ENCODE peak calls at places on chromosome 2, in seven cellular contexts. One of them, this sample, is unnamed.

GRCh38 chr2:68203587-68203986 is 45.9 kb downstream of the PNO1 start:
- DNase-seq in thyroid gland: no peak
- DNase-seq in stimulated activated naive CD8-positive, alpha-beta T cell treated with anti-CD3 and anti-CD28 coated beads, Interleukin-15, Interleukin-2, amounts not matched to agents 100 U/mL and 50 U/mL, for 24 hours: no peak
- DNase-seq in HepG2: no peak
- DNase-seq in uterus: no peak
- DNase-seq in KG1: no peak
- DNase-seq in HFFc6: no peak
- DNase-seq in this sample: no peak

GRCh38 chr2:177147093-177147694 is 65.4 kb upstream of the HNRNPA3 start:
- DNase-seq in thyroid gland: no peak
- DNase-seq in stimulated activated naive CD8-positive, alpha-beta T cell treated with anti-CD3 and anti-CD28 coated beads, Interleukin-15, Interleukin-2, amounts not matched to agents 100 U/mL and 50 U/mL, for 24 hours: no peak
- DNase-seq in HepG2: peak; percentile 55
- DNase-seq in uterus: peak; percentile 44
- DNase-seq in KG1: no peak
- DNase-seq in HFFc6: peak; percentile 65
- DNase-seq in this sample: no peak

GRCh38 chr2:111072220-111072871 is 48.4 kb upstream of the BCL2L11 start:
- DNase-seq in thyroid gland: no peak
- DNase-seq in stimulated activated naive CD8-positive, alpha-beta T cell treated with anti-CD3 and anti-CD28 coated beads, Interleukin-15, Interleukin-2, amounts not matched to agents 100 U/mL and 50 U/mL, for 24 hours: no peak
- DNase-seq in HepG2: no peak
- DNase-seq in uterus: no peak
- DNase-seq in KG1: no peak
- DNase-seq in HFFc6: peak; percentile 67
- DNase-seq in this sample: no peak

GRCh38 chr2:1742680-1743395 is 1.5 kb downstream of the PXDN start:
- DNase-seq in thyroid gland: peak; percentile 78
- DNase-seq in stimulated activated naive CD8-positive, alpha-beta T cell treated with anti-CD3 and anti-CD28 coated beads, Interleukin-15, Interleukin-2, amounts not matched to agents 100 U/mL and 50 U/mL, for 24 hours: peak; percentile 26
- DNase-seq in HepG2: no peak
- DNase-seq in uterus: peak; percentile 90
- DNase-seq in KG1: no peak
- DNase-seq in HFFc6: peak; percentile 92
- DNase-seq in this sample: peak; percentile 77

GRCh38 chr2:74583504-74583903 is 29.0 kb downstream of the DOK1 start:
- DNase-seq in thyroid gland: no peak
- DNase-seq in stimulated activated naive CD8-positive, alpha-beta T cell treated with anti-CD3 and anti-CD28 coated beads, Interleukin-15, Interleukin-2, amounts not matched to agents 100 U/mL and 50 U/mL, for 24 hours: no peak
- DNase-seq in HepG2: peak; percentile 80
- DNase-seq in uterus: no peak
- DNase-seq in KG1: no peak
- DNase-seq in HFFc6: peak; percentile 57
- DNase-seq in this sample: no peak

GRCh38 chr2:241763551-241764271 is 12.9 kb upstream of the GAL3ST2 start:
- DNase-seq in thyroid gland: no peak
- DNase-seq in stimulated activated naive CD8-positive, alpha-beta T cell treated with anti-CD3 and anti-CD28 coated beads, Interleukin-15, Interleukin-2, amounts not matched to agents 100 U/mL and 50 U/mL, for 24 hours: no peak
- DNase-seq in HepG2: no peak
- DNase-seq in uterus: no peak
- DNase-seq in KG1: no peak
- DNase-seq in HFFc6: no peak
- DNase-seq in this sample: no peak

GRCh38 chr2:66446178-66446860 is 11.4 kb downstream of the MEIS1 start:
- DNase-seq in thyroid gland: no peak
- DNase-seq in stimulated activated naive CD8-positive, alpha-beta T cell treated with anti-CD3 and anti-CD28 coated beads, Interleukin-15, Interleukin-2, amounts not matched to agents 100 U/mL and 50 U/mL, for 24 hours: no peak
- DNase-seq in HepG2: no peak
- DNase-seq in uterus: peak; percentile 63
- DNase-seq in KG1: peak; percentile 66
- DNase-seq in HFFc6: peak; percentile 42
- DNase-seq in this sample: peak; percentile 52

GRCh38 chr2:28293416-28293815 is 99.2 kb upstream of the FOSL2 start:
- DNase-seq in thyroid gland: no peak
- DNase-seq in stimulated activated naive CD8-positive, alpha-beta T cell treated with anti-CD3 and anti-CD28 coated beads, Interleukin-15, Interleukin-2, amounts not matched to agents 100 U/mL and 50 U/mL, for 24 hours: no peak
- DNase-seq in HepG2: no peak
- DNase-seq in uterus: no peak
- DNase-seq in KG1: no peak
- DNase-seq in HFFc6: no peak
- DNase-seq in this sample: no peak

GRCh38 chr2:100771125-100771524 is 48.8 kb upstream of the NPAS2 start:
- DNase-seq in thyroid gland: no peak
- DNase-seq in stimulated activated naive CD8-positive, alpha-beta T cell treated with anti-CD3 and anti-CD28 coated beads, Interleukin-15, Interleukin-2, amounts not matched to agents 100 U/mL and 50 U/mL, for 24 hours: no peak
- DNase-seq in HepG2: no peak
- DNase-seq in uterus: no peak
- DNase-seq in KG1: no peak
- DNase-seq in HFFc6: no peak
- DNase-seq in this sample: no peak

GRCh38 chr2:215425021-215425782 is 10.7 kb downstream of the FN1 start:
- DNase-seq in thyroid gland: no peak
- DNase-seq in stimulated activated naive CD8-positive, alpha-beta T cell treated with anti-CD3 and anti-CD28 coated beads, Interleukin-15, Interleukin-2, amounts not matched to agents 100 U/mL and 50 U/mL, for 24 hours: no peak
- DNase-seq in HepG2: no peak
- DNase-seq in uterus: no peak
- DNase-seq in KG1: no peak
- DNase-seq in HFFc6: no peak
- DNase-seq in this sample: no peak

GRCh38 chr2:144358979-144359541 is 160.9 kb downstream of the ZEB2 start:
- DNase-seq in thyroid gland: no peak
- DNase-seq in stimulated activated naive CD8-positive, alpha-beta T cell treated with anti-CD3 and anti-CD28 coated beads, Interleukin-15, Interleukin-2, amounts not matched to agents 100 U/mL and 50 U/mL, for 24 hours: peak; percentile 59
- DNase-seq in HepG2: no peak
- DNase-seq in uterus: no peak
- DNase-seq in KG1: no peak
- DNase-seq in HFFc6: peak; percentile 63
- DNase-seq in this sample: no peak

GRCh38 chr2:27249891-27250651 is 12.8 kb downstream of the SLC30A3 start:
- DNase-seq in thyroid gland: peak; percentile 61
- DNase-seq in stimulated activated naive CD8-positive, alpha-beta T cell treated with anti-CD3 and anti-CD28 coated beads, Interleukin-15, Interleukin-2, amounts not matched to agents 100 U/mL and 50 U/mL, for 24 hours: peak; percentile 78
- DNase-seq in HepG2: peak; percentile 68
- DNase-seq in uterus: no peak
- DNase-seq in KG1: no peak
- DNase-seq in HFFc6: peak; percentile 11
- DNase-seq in this sample: peak; percentile 79

GRCh38 chr2:160091381-160091780 is 29.0 kb upstream of the PLA2R1 start:
- DNase-seq in thyroid gland: no peak
- DNase-seq in stimulated activated naive CD8-positive, alpha-beta T cell treated with anti-CD3 and anti-CD28 coated beads, Interleukin-15, Interleukin-2, amounts not matched to agents 100 U/mL and 50 U/mL, for 24 hours: no peak
- DNase-seq in HepG2: no peak
- DNase-seq in uterus: no peak
- DNase-seq in KG1: no peak
- DNase-seq in HFFc6: peak; percentile 53
- DNase-seq in this sample: no peak

GRCh38 chr2:146837857-146838256 is 1007.0 kb upstream of the ACVR2A start:
- DNase-seq in thyroid gland: no peak
- DNase-seq in stimulated activated naive CD8-positive, alpha-beta T cell treated with anti-CD3 and anti-CD28 coated beads, Interleukin-15, Interleukin-2, amounts not matched to agents 100 U/mL and 50 U/mL, for 24 hours: no peak
- DNase-seq in HepG2: no peak
- DNase-seq in uterus: no peak
- DNase-seq in KG1: no peak
- DNase-seq in HFFc6: no peak
- DNase-seq in this sample: no peak

GRCh38 chr2:182868423-182868822 is 2.0 kb upstream of the FRZB start:
- DNase-seq in thyroid gland: no peak
- DNase-seq in stimulated activated naive CD8-positive, alpha-beta T cell treated with anti-CD3 and anti-CD28 coated beads, Interleukin-15, Interleukin-2, amounts not matched to agents 100 U/mL and 50 U/mL, for 24 hours: no peak
- DNase-seq in HepG2: no peak
- DNase-seq in uterus: no peak
- DNase-seq in KG1: no peak
- DNase-seq in HFFc6: no peak
- DNase-seq in this sample: no peak

GRCh38 chr2:159592446-159592845 is 23.9 kb downstream of the BAZ2B start:
- DNase-seq in thyroid gland: no peak
- DNase-seq in stimulated activated naive CD8-positive, alpha-beta T cell treated with anti-CD3 and anti-CD28 coated beads, Interleukin-15, Interleukin-2, amounts not matched to agents 100 U/mL and 50 U/mL, for 24 hours: no peak
- DNase-seq in HepG2: no peak
- DNase-seq in uterus: no peak
- DNase-seq in KG1: no peak
- DNase-seq in HFFc6: no peak
- DNase-seq in this sample: no peak

GRCh38 chr2:192195548-192196418 is 1.1 kb upstream of the TMEFF2 start:
- DNase-seq in thyroid gland: peak; percentile 17
- DNase-seq in stimulated activated naive CD8-positive, alpha-beta T cell treated with anti-CD3 and anti-CD28 coated beads, Interleukin-15, Interleukin-2, amounts not matched to agents 100 U/mL and 50 U/mL, for 24 hours: peak; percentile 4
- DNase-seq in HepG2: no peak
- DNase-seq in uterus: peak; percentile 11
- DNase-seq in KG1: no peak
- DNase-seq in HFFc6: no peak
- DNase-seq in this sample: peak; percentile 25

GRCh38 chr2:134310450-134311079 is 56.7 kb downstream of the MGAT5 start:
- DNase-seq in thyroid gland: peak; percentile 17
- DNase-seq in stimulated activated naive CD8-positive, alpha-beta T cell treated with anti-CD3 and anti-CD28 coated beads, Interleukin-15, Interleukin-2, amounts not matched to agents 100 U/mL and 50 U/mL, for 24 hours: no peak
- DNase-seq in HepG2: no peak
- DNase-seq in uterus: no peak
- DNase-seq in KG1: no peak
- DNase-seq in HFFc6: no peak
- DNase-seq in this sample: no peak

GRCh38 chr2:32008811-32009478 is 1.9 kb downstream of the MEMO1 start:
- DNase-seq in thyroid gland: peak; percentile 8
- DNase-seq in stimulated activated naive CD8-positive, alpha-beta T cell treated with anti-CD3 and anti-CD28 coated beads, Interleukin-15, Interleukin-2, amounts not matched to agents 100 U/mL and 50 U/mL, for 24 hours: no peak
- DNase-seq in HepG2: peak; percentile 32
- DNase-seq in uterus: no peak
- DNase-seq in KG1: no peak
- DNase-seq in HFFc6: peak; percentile 48
- DNase-seq in this sample: no peak

GRCh38 chr2:167134381-167135072 is 246.2 kb downstream of the XIRP2 start:
- DNase-seq in thyroid gland: no peak
- DNase-seq in stimulated activated naive CD8-positive, alpha-beta T cell treated with anti-CD3 and anti-CD28 coated beads, Interleukin-15, Interleukin-2, amounts not matched to agents 100 U/mL and 50 U/mL, for 24 hours: no peak
- DNase-seq in HepG2: peak; percentile 12
- DNase-seq in uterus: no peak
- DNase-seq in KG1: no peak
- DNase-seq in HFFc6: peak; percentile 79
- DNase-seq in this sample: no peak

GRCh38 chr2:120892967-120893667 is 157.4 kb downstream of the GLI2 start:
- DNase-seq in thyroid gland: no peak
- DNase-seq in stimulated activated naive CD8-positive, alpha-beta T cell treated with anti-CD3 and anti-CD28 coated beads, Interleukin-15, Interleukin-2, amounts not matched to agents 100 U/mL and 50 U/mL, for 24 hours: no peak
- DNase-seq in HepG2: no peak
- DNase-seq in uterus: no peak
- DNase-seq in KG1: no peak
- DNase-seq in HFFc6: peak; percentile 49
- DNase-seq in this sample: no peak

GRCh38 chr2:60530660-60531276 is 22.7 kb downstream of the BCL11A start:
- DNase-seq in thyroid gland: peak; percentile 83
- DNase-seq in stimulated activated naive CD8-positive, alpha-beta T cell treated with anti-CD3 and anti-CD28 coated beads, Interleukin-15, Interleukin-2, amounts not matched to agents 100 U/mL and 50 U/mL, for 24 hours: no peak
- DNase-seq in HepG2: peak; percentile 84
- DNase-seq in uterus: peak; percentile 31
- DNase-seq in KG1: peak; percentile 22
- DNase-seq in HFFc6: no peak
- DNase-seq in this sample: no peak

GRCh38 chr2:112257575-112257974 is 2.7 kb upstream of the ZC3H8 start:
- DNase-seq in thyroid gland: no peak
- DNase-seq in stimulated activated naive CD8-positive, alpha-beta T cell treated with anti-CD3 and anti-CD28 coated beads, Interleukin-15, Interleukin-2, amounts not matched to agents 100 U/mL and 50 U/mL, for 24 hours: no peak
- DNase-seq in HepG2: no peak
- DNase-seq in uterus: no peak
- DNase-seq in KG1: no peak
- DNase-seq in HFFc6: peak; percentile 8
- DNase-seq in this sample: no peak

GRCh38 chr2:25462021-25462420 is 120.3 kb upstream of the DNMT3A start:
- DNase-seq in thyroid gland: no peak
- DNase-seq in stimulated activated naive CD8-positive, alpha-beta T cell treated with anti-CD3 and anti-CD28 coated beads, Interleukin-15, Interleukin-2, amounts not matched to agents 100 U/mL and 50 U/mL, for 24 hours: no peak
- DNase-seq in HepG2: no peak
- DNase-seq in uterus: no peak
- DNase-seq in KG1: no peak
- DNase-seq in HFFc6: no peak
- DNase-seq in this sample: no peak

GRCh38 chr2:142863485-142863921 is 14.0 kb upstream of the KYNU start:
- DNase-seq in thyroid gland: no peak
- DNase-seq in stimulated activated naive CD8-positive, alpha-beta T cell treated with anti-CD3 and anti-CD28 coated beads, Interleukin-15, Interleukin-2, amounts not matched to agents 100 U/mL and 50 U/mL, for 24 hours: no peak
- DNase-seq in HepG2: peak; percentile 98
- DNase-seq in uterus: no peak
- DNase-seq in KG1: no peak
- DNase-seq in HFFc6: peak; percentile 17
- DNase-seq in this sample: no peak

GRCh38 chr2:119864318-119864717 is 104.6 kb downstream of the PTPN4 start:
- DNase-seq in thyroid gland: no peak
- DNase-seq in stimulated activated naive CD8-positive, alpha-beta T cell treated with anti-CD3 and anti-CD28 coated beads, Interleukin-15, Interleukin-2, amounts not matched to agents 100 U/mL and 50 U/mL, for 24 hours: no peak
- DNase-seq in HepG2: no peak
- DNase-seq in uterus: no peak
- DNase-seq in KG1: no peak
- DNase-seq in HFFc6: no peak
- DNase-seq in this sample: no peak

GRCh38 chr2:54772110-54772509 is 48.6 kb downstream of the EML6 start:
- DNase-seq in thyroid gland: no peak
- DNase-seq in stimulated activated naive CD8-positive, alpha-beta T cell treated with anti-CD3 and anti-CD28 coated beads, Interleukin-15, Interleukin-2, amounts not matched to agents 100 U/mL and 50 U/mL, for 24 hours: no peak
- DNase-seq in HepG2: no peak
- DNase-seq in uterus: no peak
- DNase-seq in KG1: no peak
- DNase-seq in HFFc6: peak; percentile 49
- DNase-seq in this sample: no peak

GRCh38 chr2:199018826-199019225 is 438.9 kb downstream of the SATB2 start:
- DNase-seq in thyroid gland: no peak
- DNase-seq in stimulated activated naive CD8-positive, alpha-beta T cell treated with anti-CD3 and anti-CD28 coated beads, Interleukin-15, Interleukin-2, amounts not matched to agents 100 U/mL and 50 U/mL, for 24 hours: no peak
- DNase-seq in HepG2: no peak
- DNase-seq in uterus: no peak
- DNase-seq in KG1: no peak
- DNase-seq in HFFc6: no peak
- DNase-seq in this sample: no peak

GRCh38 chr2:47907097-47907781 is 941 bp upstream of the FBXO11 start:
- DNase-seq in thyroid gland: peak; percentile 55
- DNase-seq in stimulated activated naive CD8-positive, alpha-beta T cell treated with anti-CD3 and anti-CD28 coated beads, Interleukin-15, Interleukin-2, amounts not matched to agents 100 U/mL and 50 U/mL, for 24 hours: peak; percentile 33
- DNase-seq in HepG2: no peak
- DNase-seq in uterus: peak; percentile 42
- DNase-seq in KG1: no peak
- DNase-seq in HFFc6: no peak
- DNase-seq in this sample: no peak

This sample was measured in endothelial cell.